ENCODE peak calls at places on chromosomes 5 and 9, in five cellular contexts. One of them, this sample, is unnamed.

GRCh38 chr9:133535285-133535877 is 877 bp downstream of the ADAMTSL2 start:
- DNase-seq in GM13976: no peak
- DNase-seq in H1: no peak
- DNase-seq in A549: no peak
- DNase-seq in heart left ventricle: no peak
- DNase-seq in this sample: no peak

GRCh38 chr5:55294935-55295334 is 12.6 kb downstream of the DHX29 start:
- DNase-seq in GM13976: no peak
- DNase-seq in H1: no peak
- DNase-seq in A549: no peak
- DNase-seq in heart left ventricle: no peak
- DNase-seq in this sample: no peak

GRCh38 chr5:8057764-8058163 is 188.8 kb downstream of the MTRR start:
- DNase-seq in GM13976: no peak
- DNase-seq in H1: no peak
- DNase-seq in A549: no peak
- DNase-seq in heart left ventricle: no peak
- DNase-seq in this sample: no peak

GRCh38 chr5:180390441-180391190 is 37.5 kb upstream of the GFPT2 start:
- DNase-seq in GM13976: peak
- DNase-seq in H1: no peak
- DNase-seq in A549: no peak
- DNase-seq in heart left ventricle: no peak
- DNase-seq in this sample: peak

GRCh38 chr9:107176701-107177100 is 106.4 kb upstream of the RAD23B start:
- DNase-seq in GM13976: no peak
- DNase-seq in H1: no peak
- DNase-seq in A549: no peak
- DNase-seq in heart left ventricle: no peak
- DNase-seq in this sample: no peak

GRCh38 chr9:137524161-137524560 is 26.0 kb downstream of the PNPLA7 start:
- DNase-seq in GM13976: no peak
- DNase-seq in H1: no peak
- DNase-seq in A549: no peak
- DNase-seq in heart left ventricle: no peak
- DNase-seq in this sample: no peak

GRCh38 chr9:127598839-127599549 is 13.1 kb upstream of the STXBP1 start:
- DNase-seq in GM13976: no peak
- DNase-seq in H1: no peak
- DNase-seq in A549: no peak
- DNase-seq in heart left ventricle: no peak
- DNase-seq in this sample: peak

GRCh38 chr5:32014345-32014744 is 159.8 kb downstream of the GOLPH3 start:
- DNase-seq in GM13976: no peak
- DNase-seq in H1: no peak
- DNase-seq in A549: no peak
- DNase-seq in heart left ventricle: no peak
- DNase-seq in this sample: no peak

GRCh38 chr9:125484632-125485282 is 222.3 kb downstream of the MAPKAP1 start:
- DNase-seq in GM13976: no peak
- DNase-seq in H1: no peak
- DNase-seq in A549: no peak
- DNase-seq in heart left ventricle: no peak
- DNase-seq in this sample: no peak

GRCh38 chr5:179302499-179303185 is 42.6 kb downstream of the ADAMTS2 start:
- DNase-seq in GM13976: no peak
- DNase-seq in H1: no peak
- DNase-seq in A549: no peak
- DNase-seq in heart left ventricle: no peak
- DNase-seq in this sample: no peak

GRCh38 chr5:14036947-14037346 is 92.5 kb upstream of the DNAH5 start:
- DNase-seq in GM13976: no peak
- DNase-seq in H1: no peak
- DNase-seq in A549: peak
- DNase-seq in heart left ventricle: no peak
- DNase-seq in this sample: no peak

GRCh38 chr5:180463216-180463900 is 30.8 kb upstream of the CNOT6 start:
- DNase-seq in GM13976: no peak
- DNase-seq in H1: no peak
- DNase-seq in A549: no peak
- DNase-seq in heart left ventricle: no peak
- DNase-seq in this sample: no peak

GRCh38 chr9:105330755-105331154 is 86.3 kb downstream of the SLC44A1 start:
- DNase-seq in GM13976: no peak
- DNase-seq in H1: no peak
- DNase-seq in A549: no peak
- DNase-seq in heart left ventricle: no peak
- DNase-seq in this sample: no peak

GRCh38 chr5:176671890-176672615 is 24.8 kb downstream of the TSPAN17 start:
- DNase-seq in GM13976: no peak
- DNase-seq in H1: no peak
- DNase-seq in A549: no peak
- DNase-seq in heart left ventricle: no peak
- DNase-seq in this sample: no peak

GRCh38 chr9:121648172-121648571 is 3.3 kb upstream of the DAB2IP start:
- DNase-seq in GM13976: no peak
- DNase-seq in H1: no peak
- DNase-seq in A549: no peak
- DNase-seq in heart left ventricle: no peak
- DNase-seq in this sample: no peak

GRCh38 chr9:38083858-38084555 is 15.0 kb upstream of the SHB start:
- DNase-seq in GM13976: no peak
- DNase-seq in H1: no peak
- DNase-seq in A549: no peak
- DNase-seq in heart left ventricle: no peak
- DNase-seq in this sample: no peak

GRCh38 chr5:176371621-176372539 is 6.6 kb downstream of the ARL10 start:
- DNase-seq in GM13976: no peak
- DNase-seq in H1: no peak
- DNase-seq in A549: no peak
- DNase-seq in heart left ventricle: no peak
- DNase-seq in this sample: peak

GRCh38 chr9:38087934-38088925 is 19.2 kb upstream of the SHB start:
- DNase-seq in GM13976: peak
- DNase-seq in H1: peak
- DNase-seq in A549: peak
- DNase-seq in heart left ventricle: peak
- DNase-seq in this sample: peak

GRCh38 chr5:135055385-135055784 is 21.4 kb upstream of the PITX1 start:
- DNase-seq in GM13976: no peak
- DNase-seq in H1: no peak
- DNase-seq in A549: no peak
- DNase-seq in heart left ventricle: peak
- DNase-seq in this sample: no peak
- TF ChIP-seq CTCF in GM13976: no peak
- TF ChIP-seq CTCF in H1: no peak
- TF ChIP-seq CTCF in A549: no peak
- TF ChIP-seq CTCF in heart left ventricle: no peak
- TF ChIP-seq CTCF in this sample: no peak

GRCh38 chr5:36696059-36696673 is 89.8 kb downstream of the SLC1A3 start:
- DNase-seq in GM13976: peak
- DNase-seq in H1: no peak
- DNase-seq in A549: peak
- DNase-seq in heart left ventricle: peak
- DNase-seq in this sample: peak
- TF ChIP-seq CTCF in GM13976: peak
- TF ChIP-seq CTCF in H1: peak
- TF ChIP-seq CTCF in A549: peak
- TF ChIP-seq CTCF in heart left ventricle: peak
- TF ChIP-seq CTCF in this sample: peak

DNA sequence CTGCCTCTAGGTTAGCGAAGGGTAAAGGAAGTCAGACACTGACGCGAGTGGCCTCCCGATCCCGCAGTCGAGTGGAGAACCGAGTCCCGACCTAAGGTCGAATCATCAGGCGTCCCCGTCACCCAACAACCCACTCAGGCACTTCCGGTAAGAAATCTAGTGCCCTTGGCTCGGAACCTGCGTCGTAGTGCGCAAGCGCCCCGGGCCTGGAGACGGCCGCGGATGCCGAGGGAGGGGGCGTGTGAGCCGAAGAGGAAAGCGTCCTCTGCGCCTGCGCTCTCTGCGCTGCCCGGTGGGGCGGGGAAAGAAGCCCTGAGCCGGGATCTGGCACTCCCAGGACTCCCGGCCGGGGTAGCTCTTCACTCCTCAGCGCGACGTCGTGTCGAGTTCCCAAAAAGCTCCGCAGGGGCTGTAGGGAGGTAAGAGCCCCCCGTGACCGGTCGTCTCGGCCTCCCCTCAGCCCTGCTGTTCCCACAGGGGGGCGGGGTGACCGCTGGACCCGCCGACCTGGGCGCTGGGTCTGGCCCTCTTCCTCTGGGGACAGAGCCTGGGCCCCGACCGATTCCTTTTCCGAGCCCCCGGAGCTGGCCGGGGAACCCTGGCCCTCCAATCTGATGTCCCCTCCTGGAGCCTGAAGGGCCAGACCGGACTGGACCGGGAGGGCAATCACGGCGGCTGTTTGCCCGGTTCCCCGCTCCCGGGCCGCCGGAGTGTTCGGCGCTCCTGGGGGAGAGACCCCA is at the start of gene ZFYVE16:
- DNase-seq in GM13976: peak
- DNase-seq in H1: peak
- DNase-seq in A549: peak
- DNase-seq in heart left ventricle: peak
- DNase-seq in this sample: peak
- TF ChIP-seq CTCF in GM13976: no peak
- TF ChIP-seq CTCF in H1: no peak
- TF ChIP-seq CTCF in A549: no peak
- TF ChIP-seq CTCF in heart left ventricle: peak
- TF ChIP-seq CTCF in this sample: peak

GRCh38 chr9:129460323-129461261 is 160.3 kb downstream of the C9orf50 start:
- DNase-seq in GM13976: peak
- DNase-seq in H1: peak
- DNase-seq in A549: peak
- DNase-seq in heart left ventricle: peak
- DNase-seq in this sample: peak
- TF ChIP-seq CTCF in GM13976: peak
- TF ChIP-seq CTCF in H1: peak
- TF ChIP-seq CTCF in A549: peak
- TF ChIP-seq CTCF in heart left ventricle: peak
- TF ChIP-seq CTCF in this sample: no peak

DNA sequence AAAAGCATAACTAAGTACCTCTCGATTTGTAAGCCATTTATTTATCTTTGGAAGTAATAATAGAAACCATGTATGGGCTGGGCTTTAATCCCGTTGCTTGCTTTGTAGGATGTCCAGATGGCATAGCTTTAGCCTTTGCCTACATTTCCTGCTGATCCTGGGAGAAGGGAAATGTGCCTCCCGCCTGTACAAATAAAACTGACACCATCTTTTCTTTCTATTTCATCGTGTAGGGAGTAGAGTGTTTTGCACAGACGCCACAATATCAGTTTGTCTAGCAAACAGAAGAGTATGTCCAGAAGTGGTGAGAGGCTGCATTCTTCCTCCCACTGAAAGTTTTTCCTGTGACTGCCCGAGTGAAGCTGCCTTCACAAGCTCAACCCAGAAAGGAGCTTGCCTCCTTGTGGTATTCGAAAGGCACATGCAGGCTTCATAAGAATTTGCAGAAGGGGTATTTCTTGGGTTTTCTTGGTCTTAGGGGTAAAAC is 24.7 kb upstream of the TJP2 start:
- DNase-seq in GM13976: no peak
- DNase-seq in H1: no peak
- DNase-seq in A549: no peak
- DNase-seq in heart left ventricle: peak
- DNase-seq in this sample: no peak
- TF ChIP-seq CTCF in GM13976: no peak
- TF ChIP-seq CTCF in H1: peak
- TF ChIP-seq CTCF in A549: no peak
- TF ChIP-seq CTCF in heart left ventricle: peak
- TF ChIP-seq CTCF in this sample: no peak

DNA sequence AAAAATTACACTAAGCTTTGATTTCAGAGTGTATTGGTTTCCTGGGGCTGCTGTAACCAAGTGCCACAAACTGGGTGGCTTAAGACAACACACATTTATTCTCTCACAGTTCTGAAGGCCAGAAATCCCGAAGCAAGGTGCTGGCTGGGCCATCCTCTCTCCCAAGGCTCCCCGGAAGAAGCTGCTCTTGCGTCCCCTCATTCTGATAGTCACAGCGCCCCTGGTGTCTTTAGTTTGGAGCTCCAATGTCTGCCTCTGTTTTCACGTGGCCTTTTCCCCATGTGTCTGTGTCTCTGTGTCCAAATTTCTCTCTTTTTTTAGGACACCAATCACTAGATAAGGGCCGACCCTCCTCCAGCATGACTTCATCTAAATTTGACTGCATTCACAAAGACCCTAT is 56.7 kb downstream of the ROPN1L start:
- DNase-seq in GM13976: no peak
- DNase-seq in H1: no peak
- DNase-seq in A549: no peak
- DNase-seq in heart left ventricle: no peak
- DNase-seq in this sample: no peak
- TF ChIP-seq CTCF in GM13976: no peak
- TF ChIP-seq CTCF in H1: peak
- TF ChIP-seq CTCF in A549: no peak
- TF ChIP-seq CTCF in heart left ventricle: no peak
- TF ChIP-seq CTCF in this sample: no peak

GRCh38 chr5:153965102-153965645 is 73.5 kb downstream of the FAM114A2 start:
- DNase-seq in GM13976: peak
- DNase-seq in H1: no peak
- DNase-seq in A549: peak
- DNase-seq in heart left ventricle: peak
- DNase-seq in this sample: peak
- TF ChIP-seq CTCF in GM13976: peak
- TF ChIP-seq CTCF in H1: peak
- TF ChIP-seq CTCF in A549: peak
- TF ChIP-seq CTCF in heart left ventricle: peak
- TF ChIP-seq CTCF in this sample: peak

GRCh38 chr9:1702701-1703100 is 312.4 kb upstream of the SMARCA2 start:
- DNase-seq in GM13976: no peak
- DNase-seq in H1: no peak
- DNase-seq in A549: no peak
- DNase-seq in heart left ventricle: no peak
- DNase-seq in this sample: no peak

GRCh38 chr9:1698991-1699390 is 316.2 kb upstream of the SMARCA2 start:
- DNase-seq in GM13976: no peak
- DNase-seq in H1: no peak
- DNase-seq in A549: no peak
- DNase-seq in heart left ventricle: no peak
- DNase-seq in this sample: no peak

GRCh38 chr9:1701113-1701512 is 314.0 kb upstream of the SMARCA2 start:
- DNase-seq in GM13976: no peak
- DNase-seq in H1: no peak
- DNase-seq in A549: no peak
- DNase-seq in heart left ventricle: no peak
- DNase-seq in this sample: no peak
- TF ChIP-seq CTCF in GM13976: no peak
- TF ChIP-seq CTCF in H1: peak
- TF ChIP-seq CTCF in A549: no peak
- TF ChIP-seq CTCF in heart left ventricle: no peak
- TF ChIP-seq CTCF in this sample: no peak

GRCh38 chr9:95875305-95876137 is at the start of gene ERCC6L2:
- DNase-seq in GM13976: peak
- DNase-seq in H1: peak
- DNase-seq in A549: peak
- DNase-seq in heart left ventricle: peak
- DNase-seq in this sample: peak
- TF ChIP-seq CTCF in GM13976: no peak
- TF ChIP-seq CTCF in H1: no peak
- TF ChIP-seq CTCF in A549: no peak
- TF ChIP-seq CTCF in heart left ventricle: no peak
- TF ChIP-seq CTCF in this sample: no peak

GRCh38 chr9:108478431-108478837 is 377.4 kb downstream of the ACTL7B start:
- DNase-seq in GM13976: no peak
- DNase-seq in H1: no peak
- DNase-seq in A549: peak
- DNase-seq in heart left ventricle: no peak
- DNase-seq in this sample: peak
- TF ChIP-seq CTCF in GM13976: no peak
- TF ChIP-seq CTCF in H1: no peak
- TF ChIP-seq CTCF in A549: no peak
- TF ChIP-seq CTCF in heart left ventricle: no peak
- TF ChIP-seq CTCF in this sample: no peak

This sample was measured in MCF 10A.